ENCODE peak calls at places on chromosomes 16 and 17, in five cellular contexts. U is heart left ventricle, Y is adrenal gland, V is tibial nerve, T is A549. O is an unnamed sample.

GRCh38 chr17:4721203-4722135 is 9.8 kb upstream of the MED11 start:
- DNase-seq in V (no peak), Y (peak; percentile 82), U (no peak), T (peak; percentile 95), O (no peak)

GRCh38 chr17:82767041-82767754 is 15.3 kb downstream of the TBCD start:
- DNase-seq in V (no peak), U (no peak), Y (peak; percentile 83), T (peak; percentile 57), O (no peak)

GRCh38 chr16:31880322-31880979 is 6.8 kb downstream of the ZNF267 start:
- DNase-seq in Y (peak; percentile 42), V (no peak), U (no peak), T (no peak), O (no peak)

GRCh38 chr17:5532581-5532980 is 46.2 kb downstream of the MIS12 start:
- DNase-seq in T (no peak), V (no peak), Y (no peak), U (no peak), O (no peak)

GRCh38 chr16:56042416-56042815 is 148.9 kb upstream of the GNAO1 start:
- DNase-seq in T (no peak), U (no peak), V (no peak), Y (no peak), O (no peak)

GRCh38 chr17:41211845-41212466 is 14.5 kb upstream of the KRTAP9-2 start:
- DNase-seq in U (no peak), Y (no peak), T (peak; percentile 85), V (no peak), O (no peak)

GRCh38 chr16:24844101-24845030 is 1.4 kb upstream of the SLC5A11 start:
- DNase-seq in U (no peak), V (no peak), T (peak; percentile 93), Y (no peak), O (no peak)

GRCh38 chr17:3471599-3471998 is at the start of gene SPATA22:
- DNase-seq in V (no peak), T (no peak), Y (no peak), U (no peak), O (no peak)

GRCh38 chr17:74573169-74573568 is 5.9 kb upstream of the CD300H start:
- DNase-seq in Y (no peak), V (no peak), T (peak; percentile 46), U (no peak), O (no peak)

GRCh38 chr16:57185945-57186629 is at the start of the genes PSME3IP1 and RSPRY1:
- DNase-seq in U (peak; percentile 97), T (peak; percentile 100), V (peak; percentile 96), Y (peak; percentile 99), O (peak; percentile 97)
- TF ChIP-seq POLR2A in U (peak; percentile 71), T (peak; percentile 88), V (peak; percentile 66), Y (peak; percentile 50), O (peak; percentile 72)

GRCh38 chr16:185213-185612 is 5.0 kb downstream of the HBQ1 start:
- DNase-seq in U (no peak), Y (no peak), V (no peak), T (no peak), O (no peak)

GRCh38 chr16:185691-186090 is 5.4 kb downstream of the HBQ1 start:
- DNase-seq in U (no peak), T (no peak), V (no peak), Y (no peak), O (no peak)

GRCh38 chr16:188674-189073 is 8.4 kb downstream of the HBQ1 start:
- DNase-seq in U (no peak), V (no peak), Y (no peak), T (no peak), O (no peak)

GRCh38 chr16:189604-190186 is 9.4 kb downstream of the HBQ1 start:
- DNase-seq in U (no peak), V (no peak), Y (no peak), T (no peak), O (no peak)

GRCh38 chr16:187330-187729 is 7.1 kb downstream of the HBQ1 start:
- DNase-seq in T (no peak), U (no peak), Y (no peak), V (no peak), O (no peak)
- TF ChIP-seq POLR2A in T (no peak), U (no peak), Y (no peak), V (no peak), O (no peak)

GRCh38 chr16:89828199-89828869 is at the start of gene SPIRE2:
- DNase-seq in T (peak; percentile 53), U (peak; percentile 85), Y (peak; percentile 78), V (no peak), O (peak; percentile 78)
- TF ChIP-seq POLR2A in T (peak; percentile 66), U (no peak), Y (no peak), V (no peak), O (no peak)

GRCh38 chr16:85575910-85576309 is 37.2 kb upstream of the GSE1 start:
- DNase-seq in T (no peak), V (no peak), Y (no peak), U (no peak), O (no peak)
- TF ChIP-seq POLR2A in T (no peak), V (no peak), Y (no peak), U (no peak), O (no peak)

GRCh38 chr17:21209511-21210175 is 4.3 kb downstream of the TMEM11 start:
- DNase-seq in V (no peak), Y (no peak), T (no peak), U (no peak), O (no peak)
- TF ChIP-seq POLR2A in V (no peak), Y (no peak), T (no peak), U (no peak), O (no peak)

GRCh38 chr16:20905576-20905975 is 5.0 kb downstream of the LYRM1 start:
- DNase-seq in V (no peak), Y (no peak), U (no peak), T (no peak), O (no peak)

GRCh38 chr16:20903889-20904506 is 3.4 kb downstream of the LYRM1 start:
- DNase-seq in Y (no peak), T (no peak), U (no peak), V (no peak), O (no peak)

GRCh38 chr16:20903116-20903888 is 2.7 kb downstream of the LYRM1 start:
- DNase-seq in T (no peak), V (no peak), U (no peak), Y (no peak), O (no peak)

GRCh38 chr16:20906225-20906870 is 5.8 kb downstream of the LYRM1 start:
- DNase-seq in U (no peak), V (no peak), Y (no peak), T (peak; percentile 36), O (no peak)

DNA sequence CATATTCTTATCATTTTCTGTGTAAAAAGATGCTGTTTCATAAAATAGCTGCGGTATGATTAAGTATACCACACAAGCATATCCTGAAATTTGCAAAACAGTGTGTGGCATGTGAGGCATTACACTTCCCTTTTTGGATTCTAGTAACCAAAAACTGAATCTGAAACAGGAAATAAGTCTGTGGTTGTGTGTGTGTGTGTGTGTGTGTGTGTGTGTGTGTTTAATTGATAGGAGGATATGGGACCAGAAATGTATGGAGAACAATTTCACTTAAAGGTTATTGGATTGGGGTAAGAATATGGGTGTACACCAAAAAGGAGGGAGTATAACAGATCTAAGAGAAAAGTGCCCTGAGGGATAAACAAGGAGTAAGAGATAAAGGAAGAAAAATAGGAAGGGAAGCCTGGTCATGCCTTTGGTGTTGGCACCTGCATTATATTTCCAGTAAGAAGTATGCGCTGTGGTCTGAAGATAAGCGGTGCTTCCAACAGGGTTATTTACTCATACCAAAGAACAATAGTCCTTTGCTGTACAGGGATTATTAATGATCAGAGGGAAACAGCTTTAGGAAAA is 4.0 kb downstream of the LYRM1 start:
- DNase-seq in V (no peak), U (no peak), Y (no peak), T (no peak), O (peak; percentile 20)
- TF ChIP-seq POLR2A in V (no peak), U (no peak), Y (no peak), T (no peak), O (no peak)

GRCh38 chr16:529012-529575 is 1.6 kb downstream of the CAPN15 start:
- DNase-seq in U (no peak), V (no peak), T (no peak), Y (no peak), O (no peak)

GRCh38 chr16:528111-529011 is 849 bp downstream of the CAPN15 start:
- DNase-seq in T (peak; percentile 36), V (no peak), U (no peak), Y (no peak), O (no peak)

GRCh38 chr16:527015-527903 is at the start of gene CAPN15:
- DNase-seq in T (peak; percentile 90), V (peak; percentile 72), U (peak; percentile 94), Y (peak; percentile 90), O (peak; percentile 86)

GRCh38 chr16:531494-532125 is 4.1 kb downstream of the CAPN15 start:
- DNase-seq in T (no peak), U (no peak), V (no peak), Y (no peak), O (no peak)

GRCh38 chr16:530111-530817 is 2.8 kb downstream of the CAPN15 start:
- DNase-seq in V (no peak), T (no peak), U (no peak), Y (no peak), O (no peak)
- TF ChIP-seq POLR2A in V (no peak), T (no peak), U (no peak), Y (no peak), O (no peak)

GRCh38 chr17:8829036-8829941 is 30.1 kb upstream of the MFSD6L start:
- DNase-seq in Y (no peak), U (no peak), T (no peak), V (no peak), O (no peak)

GRCh38 chr17:8832711-8833352 is 33.7 kb upstream of the MFSD6L start:
- DNase-seq in U (peak; percentile 70), V (no peak), Y (no peak), T (peak; percentile 28), O (peak; percentile 56)

GRCh38 chr17:8830141-8830540 is 31.0 kb upstream of the MFSD6L start:
- DNase-seq in V (no peak), Y (no peak), T (no peak), U (no peak), O (no peak)

GRCh38 chr17:8828517-8828875 is 29.3 kb upstream of the MFSD6L start:
- DNase-seq in V (no peak), U (no peak), T (no peak), Y (no peak), O (no peak)

GRCh38 chr17:8831234-8831849 is 32.2 kb upstream of the MFSD6L start:
- DNase-seq in V (no peak), T (no peak), U (no peak), Y (no peak), O (no peak)
- TF ChIP-seq POLR2A in V (no peak), T (no peak), U (no peak), Y (no peak), O (peak; percentile 31)

GRCh38 chr17:63621684-63622570 is at the start of gene MAP3K3:
- DNase-seq in Y (peak; percentile 99), V (peak; percentile 99), U (peak; percentile 98), T (peak; percentile 100), O (peak; percentile 96)
- TF ChIP-seq POLR2A in Y (peak; percentile 68), V (peak; percentile 63), U (peak; percentile 87), T (peak; percentile 90), O (peak; percentile 59)